ENCODE peak calls at places on chromosomes 16 and 17, in four cellular contexts. B is stomach, N is NCI-H460, L is HuH-7. J is an unnamed sample.

GRCh38 chr17:43402078-43402477 is 3.3 kb downstream of the ARL4D start:
- DNase-seq in B (no peak), N (no peak), L (no peak), J (no peak)

GRCh38 chr17:5120036-5120435 is 4.2 kb downstream of the USP6 start:
- DNase-seq in B (no peak), N (no peak), L (no peak), J (peak; percentile 35)

GRCh38 chr17:57407287-57408063 is 151.2 kb downstream of the MSI2 start:
- DNase-seq in B (peak; percentile 29), N (no peak), L (peak; percentile 50), J (no peak)

GRCh38 chr17:45170976-45171337 is 9.3 kb downstream of the HEXIM2 start:
- DNase-seq in B (peak; percentile 31), N (peak; percentile 72), L (peak; percentile 36), J (peak; percentile 76)

GRCh38 chr16:66402591-66403230 is 24.4 kb upstream of the BEAN1 start:
- DNase-seq in B (no peak), N (no peak), L (no peak), J (no peak)

GRCh38 chr17:2721603-2722002 is 10.0 kb upstream of the CLUH start:
- DNase-seq in B (no peak), N (no peak), L (no peak), J (no peak)

GRCh38 chr17:27578718-27579085 is 52.3 kb upstream of the LGALS9 start:
- DNase-seq in B (no peak), N (no peak), L (no peak), J (no peak)

GRCh38 chr17:57956311-57957119 is 1.3 kb upstream of the CUEDC1 start:
- DNase-seq in B (peak; percentile 20), N (no peak), L (no peak), J (peak; percentile 33)

GRCh38 chr17:66960623-66961022 is 3.9 kb upstream of the CACNG4 start:
- DNase-seq in B (no peak), N (no peak), L (no peak), J (no peak)

GRCh38 chr16:69166221-69166833 is 20.6 kb upstream of the SNTB2 start:
- DNase-seq in B (no peak), N (no peak), L (no peak), J (no peak)